ENCODE peak calls at places on chromosomes 7 and 10, in seven cellular contexts. X is effector memory CD4-positive, alpha-beta T cell; Q is cardiac fibroblast; O is thoracic aorta; Z is mesendoderm; D is psoas muscle; L is heart right ventricle. Y is an unnamed sample.

GRCh38 chr7:51224811-51225581 is 91.6 kb downstream of the COBL start:
- DNase-seq in X (no peak), Q (no peak), O (no peak), Z (peak; percentile 50), D (no peak), L (no peak), Y (peak; percentile 60)

GRCh38 chr7:2968616-2969397 is 74.9 kb downstream of the CARD11 start:
- DNase-seq in X (no peak), Q (no peak), O (no peak), Z (no peak), D (no peak), L (no peak), Y (no peak)

GRCh38 chr7:69256634-69257081 is 341.6 kb upstream of the AUTS2 start:
- DNase-seq in X (no peak), Q (no peak), O (peak; percentile 8), Z (no peak), D (peak; percentile 60), L (peak; percentile 33), Y (no peak)

GRCh38 chr10:30062090-30062489 is 2.7 kb upstream of the JCAD start:
- DNase-seq in X (no peak), Q (peak; percentile 58), O (no peak), Z (no peak), D (no peak), L (no peak), Y (no peak)

GRCh38 chr7:27128034-27128433 is 2.5 kb downstream of the HOXA4 start:
- DNase-seq in X (no peak), Q (no peak), O (no peak), Z (no peak), D (no peak), L (no peak), Y (no peak)

GRCh38 chr7:131931368-131931767 is 374.9 kb upstream of the PODXL start:
- DNase-seq in X (no peak), Q (no peak), O (no peak), Z (peak; percentile 49), D (no peak), L (no peak), Y (no peak)

GRCh38 chr7:40008218-40008815 is 58.3 kb downstream of the CDK13 start:
- DNase-seq in X (no peak), Q (peak; percentile 85), O (no peak), Z (no peak), D (no peak), L (no peak), Y (no peak)

GRCh38 chr10:91589015-91589655 is 43.7 kb downstream of the PPP1R3C start:
- DNase-seq in X (no peak), Q (peak; percentile 55), O (peak; percentile 64), Z (no peak), D (no peak), L (peak; percentile 78), Y (no peak)

GRCh38 chr7:127588697-127589482 is 679 bp downstream of the ARF5 start:
- DNase-seq in X (no peak), Q (peak; percentile 55), O (no peak), Z (peak; percentile 86), D (peak; percentile 41), L (peak; percentile 45), Y (peak; percentile 82)

GRCh38 chr10:6101181-6101580 is 12.3 kb downstream of the RBM17 start:
- DNase-seq in X (no peak), Q (no peak), O (no peak), Z (no peak), D (no peak), L (no peak), Y (no peak)

GRCh38 chr10:49300140-49300974 is 1.4 kb downstream of the C10orf71 start:
- DNase-seq in X (no peak), Q (no peak), O (no peak), Z (no peak), D (peak; percentile 37), L (peak; percentile 81), Y (peak; percentile 18)

GRCh38 chr10:70784476-70784875 is 701 bp downstream of the TBATA start:
- DNase-seq in X (no peak), Q (peak; percentile 21), O (no peak), Z (peak; percentile 51), D (no peak), L (no peak), Y (no peak)

GRCh38 chr7:55233001-55233400 is 132.1 kb upstream of the LANCL2 start:
- DNase-seq in X (no peak), Q (no peak), O (no peak), Z (no peak), D (no peak), L (no peak), Y (no peak)

GRCh38 chr10:103884681-103885139 is 29.3 kb upstream of the SH3PXD2A start:
- DNase-seq in X (no peak), Q (peak; percentile 81), O (no peak), Z (peak; percentile 82), D (no peak), L (peak; percentile 32), Y (peak; percentile 79)

GRCh38 chr10:3761111-3761686 is 23.8 kb downstream of the KLF6 start:
- DNase-seq in X (no peak), Q (no peak), O (no peak), Z (no peak), D (no peak), L (no peak), Y (no peak)

GRCh38 chr7:1748076-1748750 is 78.1 kb downstream of the ELFN1 start:
- DNase-seq in X (no peak), Q (no peak), O (no peak), Z (no peak), D (no peak), L (no peak), Y (no peak)

GRCh38 chr10:71239946-71240795 is 27.8 kb downstream of the UNC5B start:
- DNase-seq in X (no peak), Q (no peak), O (no peak), Z (no peak), D (no peak), L (peak; percentile 70), Y (no peak)

GRCh38 chr7:22137466-22137865 is 191.8 kb upstream of the CDCA7L start:
- DNase-seq in X (no peak), Q (peak; percentile 41), O (no peak), Z (no peak), D (no peak), L (no peak), Y (no peak)

GRCh38 chr10:20494474-20494873 is 402.6 kb downstream of the NEBL start:
- DNase-seq in X (no peak), Q (peak; percentile 48), O (no peak), Z (no peak), D (no peak), L (no peak), Y (no peak)

GRCh38 chr7:116337013-116337412 is 126.7 kb downstream of the TES start:
- DNase-seq in X (no peak), Q (no peak), O (no peak), Z (peak; percentile 87), D (no peak), L (no peak), Y (no peak)

GRCh38 chr10:77496941-77497420 is 140.6 kb downstream of the KCNMA1 start:
- DNase-seq in X (no peak), Q (no peak), O (no peak), Z (no peak), D (no peak), L (no peak), Y (no peak)

GRCh38 chr7:12475362-12476063 is 71.8 kb upstream of the VWDE start:
- DNase-seq in X (no peak), Q (peak; percentile 63), O (no peak), Z (peak; percentile 2), D (no peak), L (no peak), Y (no peak)

GRCh38 chr7:21999896-22000295 is 54.2 kb upstream of the CDCA7L start:
- DNase-seq in X (no peak), Q (peak; percentile 72), O (no peak), Z (no peak), D (no peak), L (no peak), Y (no peak)

GRCh38 chr7:88346357-88346756 is 39.7 kb upstream of the STEAP4 start:
- DNase-seq in X (no peak), Q (no peak), O (no peak), Z (no peak), D (no peak), L (no peak), Y (no peak)

GRCh38 chr7:44333971-44334733 is 8.8 kb upstream of the CAMK2B start:
- DNase-seq in X (no peak), Q (no peak), O (no peak), Z (no peak), D (no peak), L (no peak), Y (no peak)

GRCh38 chr10:12340937-12341336 is 8.4 kb upstream of the CAMK1D start:
- DNase-seq in X (no peak), Q (no peak), O (no peak), Z (no peak), D (no peak), L (no peak), Y (no peak)
- H3K4me3 ChIP-seq in X (no peak overlapping the region), Q (no peak overlapping the region), O (no peak overlapping the region), Z (no peak overlapping the region), D (no peak overlapping the region), L (no peak overlapping the region), Y (no peak overlapping the region)

GRCh38 chr7:5477126-5477525 is 53.5 kb upstream of the TNRC18 start:
- DNase-seq in X (no peak), Q (no peak), O (no peak), Z (no peak), D (no peak), L (no peak), Y (no peak)

GRCh38 chr7:5479133-5479745 is 55.6 kb upstream of the TNRC18 start:
- DNase-seq in X (no peak), Q (no peak), O (no peak), Z (no peak), D (no peak), L (no peak), Y (no peak)

GRCh38 chr7:5476001-5476400 is 52.4 kb upstream of the TNRC18 start:
- DNase-seq in X (no peak), Q (no peak), O (no peak), Z (no peak), D (no peak), L (no peak), Y (no peak)

GRCh38 chr7:5478568-5479045 is 55.0 kb upstream of the TNRC18 start:
- DNase-seq in X (no peak), Q (no peak), O (no peak), Z (no peak), D (no peak), L (no peak), Y (no peak)

GRCh38 chr7:5477723-5478531 is 54.3 kb upstream of the TNRC18 start:
- DNase-seq in X (no peak), Q (no peak), O (no peak), Z (peak; percentile 79), D (no peak), L (no peak), Y (no peak)
- H3K4me3 ChIP-seq in X (no peak overlapping the region), Q (no peak overlapping the region), O (peak overlapping the region; percentile 66), Z (no peak overlapping the region), D (peak overlapping the region; percentile 44), L (peak overlapping the region; percentile 28), Y (no peak overlapping the region)

DNA sequence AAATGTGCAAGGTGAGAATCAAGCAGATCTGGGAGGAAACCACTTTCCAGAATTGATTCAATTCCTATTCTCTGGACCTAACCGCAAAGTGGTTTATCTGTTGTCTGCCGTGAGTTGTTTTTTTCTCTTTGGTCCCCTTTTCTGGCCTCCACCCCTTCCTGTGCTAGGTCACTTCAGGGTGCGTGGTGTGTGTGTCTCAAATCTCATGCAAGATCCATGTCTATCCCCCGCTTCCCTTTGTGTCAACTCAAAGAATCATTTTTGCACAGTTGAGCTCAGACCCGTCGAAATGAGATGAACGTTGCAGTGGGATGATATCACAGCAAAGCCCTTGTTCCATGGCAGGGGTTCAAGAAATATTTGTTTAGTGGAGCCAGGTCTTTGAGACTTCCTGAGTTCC is 184.5 kb downstream of the GATA3 start:
- DNase-seq in X (no peak), Q (no peak), O (no peak), Z (no peak), D (no peak), L (no peak), Y (no peak)
- H3K4me3 ChIP-seq in X (peak overlapping the region; percentile 21), Q (no peak overlapping the region), O (no peak overlapping the region), Z (no peak overlapping the region), D (no peak overlapping the region), L (no peak overlapping the region), Y (no peak overlapping the region)

GRCh38 chr7:91164948-91165845 is 99.0 kb upstream of the FZD1 start:
- DNase-seq in X (no peak), Q (peak; percentile 91), O (no peak), Z (no peak), D (no peak), L (no peak), Y (no peak)
- H3K4me3 ChIP-seq in X (no peak overlapping the region), Q (peak overlapping the region; percentile 24), O (no peak overlapping the region), Z (no peak overlapping the region), D (no peak overlapping the region), L (no peak overlapping the region), Y (no peak overlapping the region)